ENCODE peak calls at places on chromosomes 2 and 18, in seven cellular contexts. Y, F, D, N, V, C and O are unnamed samples.

GRCh38 chr18:11713756-11714155 is 24.7 kb downstream of the GNAL start:
- DNase-seq in N (no peak), V (no peak), Y (no peak), D (peak; percentile 34), C (no peak), F (no peak), O (no peak)

GRCh38 chr2:47751856-47752414 is 31.0 kb upstream of the MSH6 start:
- DNase-seq in N (no peak), Y (no peak), C (no peak), F (no peak), V (no peak), D (no peak), O (no peak)

GRCh38 chr2:206850369-206850768 is 85.0 kb downstream of the FASTKD2 start:
- DNase-seq in C (no peak), V (no peak), F (no peak), D (no peak), Y (no peak), N (no peak), O (no peak)

GRCh38 chr2:162821176-162821575 is 17.4 kb downstream of the KCNH7 start:
- DNase-seq in Y (no peak), D (no peak), N (peak; percentile 69), V (no peak), F (no peak), C (no peak), O (no peak)

GRCh38 chr2:219274392-219274921 is 4.7 kb upstream of the DNAJB2 start:
- DNase-seq in N (peak; percentile 96), Y (no peak), D (no peak), C (no peak), F (no peak), V (no peak), O (no peak)

GRCh38 chr2:35294636-35295263 is 1060.8 kb upstream of the CRIM1 start:
- DNase-seq in C (no peak), V (no peak), F (no peak), N (no peak), D (no peak), Y (no peak), O (no peak)

GRCh38 chr2:45808294-45808693 is 156.8 kb downstream of the PRKCE start:
- DNase-seq in F (no peak), Y (no peak), C (no peak), D (no peak), V (no peak), N (no peak), O (no peak)

GRCh38 chr2:109348645-109349554 is 219.9 kb downstream of the SH3RF3 start:
- DNase-seq in F (no peak), N (no peak), Y (peak; percentile 76), C (no peak), D (peak; percentile 74), V (peak; percentile 37), O (no peak)

GRCh38 chr2:230931556-230932231 is 6.7 kb upstream of the GPR55 start:
- DNase-seq in F (no peak), N (no peak), V (no peak), D (peak; percentile 79), C (no peak), Y (no peak), O (no peak)

GRCh38 chr2:238471-239268 is 25.2 kb downstream of the SH3YL1 start:
- DNase-seq in C (no peak), F (no peak), Y (no peak), V (no peak), D (no peak), N (no peak), O (no peak)

GRCh38 chr2:237577458-237577857 is 11.1 kb downstream of the PRLH start:
- DNase-seq in V (no peak), F (no peak), C (no peak), D (no peak), N (no peak), Y (no peak), O (no peak)

GRCh38 chr18:8854962-8855361 is 149.6 kb downstream of the MTCL1 start:
- DNase-seq in C (no peak), Y (no peak), N (no peak), F (no peak), D (no peak), V (no peak), O (no peak)

GRCh38 chr2:217361491-217361890 is 501.6 kb upstream of the TNP1 start:
- DNase-seq in V (no peak), Y (no peak), N (no peak), C (no peak), F (no peak), D (no peak), O (no peak)

GRCh38 chr18:9147440-9148238 is 11.1 kb downstream of the ANKRD12 start:
- DNase-seq in F (no peak), Y (peak; percentile 46), V (peak; percentile 24), N (peak; percentile 69), D (no peak), C (no peak), O (no peak)

GRCh38 chr2:11914455-11914854 is 168.0 kb downstream of the LPIN1 start:
- DNase-seq in D (no peak), V (no peak), C (no peak), F (no peak), Y (no peak), N (peak; percentile 39), O (no peak)

GRCh38 chr2:230664128-230664527 is 48.5 kb upstream of the CAB39 start:
- DNase-seq in Y (no peak), V (no peak), C (peak; percentile 76), N (peak; percentile 58), F (no peak), D (no peak), O (no peak)

GRCh38 chr2:225465827-225466226 is 66.3 kb downstream of the NYAP2 start:
- DNase-seq in V (no peak), Y (no peak), D (no peak), N (no peak), C (no peak), F (no peak), O (no peak)

GRCh38 chr2:242060212-242060835 is 190.8 kb downstream of the RTP5 start:
- DNase-seq in Y (no peak), N (peak; percentile 49), V (no peak), F (no peak), C (no peak), D (no peak), O (no peak)

GRCh38 chr2:64679673-64680425 is 26.1 kb upstream of the SERTAD2 start:
- DNase-seq in N (no peak), C (no peak), D (no peak), V (no peak), Y (no peak), F (no peak), O (no peak)